ENCODE peak calls at places on chromosomes 13 and 19, in five cellular contexts. G is cardiac muscle cell, M is Panc1, O is AG10803, W is Caco-2. Y is an unnamed sample.

GRCh38 chr13:70889163-70889562 is 780.9 kb upstream of the KLHL1 start:
- DNase-seq in G (no peak), M (no peak), O (no peak), W (no peak), Y (no peak)

GRCh38 chr19:2754659-2755447 is 15.0 kb upstream of the SLC39A3 start:
- DNase-seq in G (no peak), M (no peak), O (no peak), W (no peak), Y (no peak)

GRCh38 chr19:33418461-33418860 is 45.0 kb downstream of the CEBPG start:
- DNase-seq in G (no peak), M (no peak), O (no peak), W (no peak), Y (no peak)

GRCh38 chr19:13850910-13851753 is 25.8 kb upstream of the NANOS3 start:
- DNase-seq in G (peak; percentile 92), M (no peak), O (peak; percentile 95), W (peak; percentile 84), Y (peak; percentile 80)

GRCh38 chr13:46165485-46166220 is 16.3 kb downstream of the LCP1 start:
- DNase-seq in G (no peak), M (no peak), O (no peak), W (no peak), Y (no peak)

GRCh38 chr19:49441210-49441959 is at the start of gene SLC17A7:
- DNase-seq in G (no peak), M (no peak), O (no peak), W (no peak), Y (peak; percentile 41)

GRCh38 chr19:46508206-46508605 is 12.5 kb upstream of the PNMA8B start:
- DNase-seq in G (no peak), M (no peak), O (no peak), W (no peak), Y (no peak)

GRCh38 chr19:38596057-38596981 is 21.4 kb downstream of the MAP4K1 start:
- DNase-seq in G (peak; percentile 16), M (peak; percentile 76), O (no peak), W (peak; percentile 87), Y (peak; percentile 74)

GRCh38 chr19:49712397-49712859 is 21.5 kb downstream of the CPT1C start:
- DNase-seq in G (peak; percentile 83), M (peak; percentile 10), O (peak; percentile 79), W (peak; percentile 78), Y (peak; percentile 65)

GRCh38 chr13:25085125-25085742 is 10.7 kb upstream of the PABPC3 start:
- DNase-seq in G (peak; percentile 59), M (peak; percentile 2), O (peak; percentile 35), W (peak; percentile 50), Y (peak; percentile 32)

GRCh38 chr19:46718157-46718933 is 1.4 kb upstream of the PRKD2 start:
- DNase-seq in G (peak; percentile 41), M (no peak), O (no peak), W (no peak), Y (peak; percentile 63)

GRCh38 chr19:5851302-5851701 is at the start of gene FUT3:
- DNase-seq in G (no peak), M (no peak), O (no peak), W (no peak), Y (peak; percentile 87)

GRCh38 chr19:40283414-40284250 is 1.5 kb downstream of the AKT2 start:
- DNase-seq in G (no peak), M (no peak), O (no peak), W (no peak), Y (peak; percentile 31)

GRCh38 chr13:29774830-29775229 is 75.6 kb downstream of the UBL3 start:
- DNase-seq in G (no peak), M (no peak), O (no peak), W (no peak), Y (no peak)

GRCh38 chr19:53942001-53942786 is 20.5 kb upstream of the CACNG8 start:
- DNase-seq in G (no peak), M (no peak), O (no peak), W (no peak), Y (no peak)

DNA sequence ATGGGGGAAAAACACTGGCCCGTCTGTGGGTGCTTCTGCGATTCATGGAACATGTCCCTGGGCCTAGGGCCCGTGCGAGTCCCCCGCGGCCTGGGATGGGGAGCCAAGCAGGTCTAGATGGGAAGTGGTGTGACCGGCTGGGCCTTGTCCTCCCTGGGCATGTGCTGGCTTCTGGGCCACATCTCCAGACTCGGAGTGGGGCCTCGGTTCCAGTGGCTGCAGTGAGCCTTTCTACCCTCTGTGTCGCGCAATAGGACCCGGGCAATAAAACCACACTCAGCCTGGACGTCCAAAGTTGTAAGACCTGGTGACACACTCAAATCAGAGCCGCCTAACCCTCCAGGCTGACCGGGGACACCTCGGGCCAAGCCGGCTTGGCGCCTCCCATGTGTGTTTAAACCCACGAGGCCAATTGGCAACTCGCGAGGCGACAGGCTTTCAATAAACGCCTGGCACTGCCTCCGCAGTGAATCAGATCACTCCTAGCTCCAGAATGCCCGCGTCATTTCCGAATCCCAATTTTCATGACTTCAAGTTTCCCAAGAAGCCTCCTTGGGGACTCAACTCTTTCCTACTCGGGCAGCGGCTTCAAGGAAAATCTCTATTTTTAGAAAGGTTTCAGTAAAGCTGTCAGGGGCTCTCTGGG is 57.3 kb downstream of the KLF2 start:
- DNase-seq in G (peak; percentile 86), M (no peak), O (peak; percentile 88), W (no peak), Y (no peak)
- H3K4me3 ChIP-seq in G (no peak overlapping the region), M (no peak overlapping the region), O (no peak overlapping the region), W (no peak overlapping the region), Y (no peak overlapping the region)

DNA sequence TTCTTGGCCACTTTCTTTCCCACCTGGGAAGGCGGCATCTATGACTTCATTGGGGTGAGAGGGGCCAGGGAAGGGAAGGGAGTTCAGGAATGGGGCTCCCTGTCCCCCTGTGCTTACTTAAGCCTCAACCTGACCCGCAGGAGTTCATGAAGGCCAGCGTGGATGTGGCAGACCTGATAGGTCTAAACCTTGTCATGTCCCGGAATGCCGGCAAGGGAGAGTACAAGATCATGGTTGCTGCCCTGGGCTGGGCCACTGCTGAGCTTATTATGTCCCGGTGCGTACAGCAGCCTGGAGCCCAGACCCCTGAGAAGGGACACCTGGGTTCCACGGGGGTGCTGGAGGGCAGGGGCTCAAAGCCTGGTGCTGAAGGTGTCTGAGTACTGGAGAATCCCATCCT is 1.1 kb downstream of the TMEM147 start:
- DNase-seq in G (no peak), M (no peak), O (no peak), W (no peak), Y (no peak)
- H3K4me3 ChIP-seq in G (peak overlapping the region; percentile 58), M (peak overlapping the region; percentile 98), O (peak overlapping the region; percentile 86), W (peak overlapping the region; percentile 90), Y (peak overlapping the region; percentile 88)

DNA sequence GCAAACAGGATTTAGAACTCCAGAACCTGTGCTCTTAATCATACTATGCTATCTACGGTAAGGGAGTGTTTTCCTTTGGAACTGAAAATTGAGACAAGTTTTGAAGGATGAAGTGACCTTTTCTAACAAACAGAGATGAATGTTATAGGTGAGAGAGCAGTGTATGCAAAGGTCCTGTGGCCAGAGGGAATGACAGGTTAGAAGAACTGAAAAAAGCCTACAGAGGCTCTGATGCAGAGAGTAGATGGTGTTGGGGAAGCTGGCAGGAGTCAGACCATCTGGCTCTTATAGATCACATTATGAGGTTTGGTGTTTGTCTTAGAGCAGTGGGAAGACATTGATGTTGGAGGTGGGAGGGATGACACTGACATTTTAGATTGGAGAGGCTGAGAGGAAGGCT is 2.0 kb downstream of the PCCA start:
- DNase-seq in G (no peak), M (no peak), O (no peak), W (no peak), Y (no peak)
- H3K4me3 ChIP-seq in G (no peak overlapping the region), M (peak overlapping the region; percentile 82), O (no peak overlapping the region), W (no peak overlapping the region), Y (no peak overlapping the region)

GRCh38 chr13:40315416-40316064 is 350.9 kb downstream of the FOXO1 start:
- DNase-seq in G (peak; percentile 40), M (no peak), O (no peak), W (no peak), Y (no peak)
- H3K4me3 ChIP-seq in G (no peak overlapping the region), M (no peak overlapping the region), O (no peak overlapping the region), W (no peak overlapping the region), Y (no peak overlapping the region)

DNA sequence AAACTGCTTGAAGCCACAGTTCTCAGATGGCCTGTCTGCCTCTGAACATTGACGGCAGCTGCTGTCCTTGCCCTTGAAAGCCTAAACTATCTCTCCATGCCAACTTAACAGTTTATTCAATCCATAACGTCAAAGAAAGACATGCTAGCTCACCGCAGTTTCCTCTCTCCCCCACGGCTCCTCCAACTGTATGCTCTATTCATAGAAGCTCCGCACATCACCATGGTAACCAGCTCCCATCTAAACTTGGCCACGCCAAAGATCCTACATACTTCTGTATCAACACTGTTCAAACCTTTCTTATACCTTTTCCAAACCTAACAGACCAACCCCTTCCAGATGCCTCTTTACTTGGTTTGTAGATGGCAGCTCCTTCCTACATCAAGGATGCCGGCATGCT is 48.6 kb downstream of the ZNF91 start:
- DNase-seq in G (no peak), M (no peak), O (no peak), W (no peak), Y (no peak)
- H3K4me3 ChIP-seq in G (no peak overlapping the region), M (no peak overlapping the region), O (no peak overlapping the region), W (no peak overlapping the region), Y (no peak overlapping the region)

GRCh38 chr13:90168953-90169352 is 1178.5 kb upstream of the MIR17HG start:
- DNase-seq in G (no peak), M (no peak), O (no peak), W (no peak), Y (no peak)
- H3K4me3 ChIP-seq in G (no peak overlapping the region), M (no peak overlapping the region), O (no peak overlapping the region), W (no peak overlapping the region), Y (no peak overlapping the region)

GRCh38 chr13:98254541-98254940 is 77.5 kb upstream of the RNF113B start:
- DNase-seq in G (no peak), M (no peak), O (peak; percentile 91), W (no peak), Y (no peak)

GRCh38 chr13:98258226-98258625 is 81.2 kb upstream of the RNF113B start:
- DNase-seq in G (no peak), M (no peak), O (no peak), W (no peak), Y (no peak)

GRCh38 chr13:98251708-98252107 is 74.6 kb upstream of the RNF113B start:
- DNase-seq in G (no peak), M (no peak), O (no peak), W (no peak), Y (no peak)

GRCh38 chr13:98253526-98253925 is 76.5 kb upstream of the RNF113B start:
- DNase-seq in G (no peak), M (no peak), O (peak; percentile 71), W (no peak), Y (no peak)

DNA sequence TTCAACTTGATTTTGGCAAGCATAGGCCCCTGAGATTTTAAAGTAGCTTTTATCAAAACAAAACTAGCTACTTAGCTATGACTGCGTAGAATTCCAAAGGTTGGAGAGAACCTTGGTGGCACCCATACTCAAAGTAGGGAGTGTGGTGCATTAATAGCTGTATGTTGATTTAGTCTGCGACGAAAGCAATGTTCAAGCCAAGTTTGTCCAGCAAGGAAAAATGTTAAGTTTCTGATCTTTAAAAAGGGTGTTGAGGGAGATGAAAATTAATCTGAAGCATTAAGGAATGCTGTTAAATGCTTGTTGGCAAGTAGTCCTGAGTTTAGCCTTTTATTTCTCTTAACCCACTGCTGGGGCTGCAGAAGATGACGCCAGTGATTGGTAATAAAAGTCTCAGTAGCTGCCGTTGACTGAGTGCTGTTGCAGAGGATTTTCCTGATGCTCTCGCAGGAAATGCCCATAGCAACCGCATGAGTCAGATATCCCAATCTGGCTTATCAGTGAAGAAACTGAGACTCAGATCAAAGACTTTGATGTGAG is 75.9 kb upstream of the RNF113B start:
- DNase-seq in G (peak; percentile 58), M (no peak), O (peak; percentile 84), W (peak; percentile 53), Y (no peak)
- H3K4me3 ChIP-seq in G (no peak overlapping the region), M (no peak overlapping the region), O (no peak overlapping the region), W (no peak overlapping the region), Y (no peak overlapping the region)